ENCODE peak calls at places on chromosomes 5 and 9, in seven cellular contexts. R is stomach, W is islet precursor cell, I is NAMALWA, E is GM19239, F is GM23248, B is pons. Q is an unnamed sample.

GRCh38 chr5:50752800-50753199 is 86.4 kb downstream of the PARP8 start:
- DNase-seq in E (no peak), B (no peak), I (no peak), R (no peak), F (no peak), W (no peak), Q (no peak)

GRCh38 chr5:163381832-163382231 is 55.6 kb upstream of the CCNG1 start:
- DNase-seq in I (no peak), F (no peak), B (no peak), W (no peak), E (no peak), R (no peak), Q (no peak)

GRCh38 chr9:3337515-3337914 is 188.3 kb downstream of the RFX3 start:
- DNase-seq in I (no peak), B (peak), W (peak), E (no peak), R (no peak), F (peak), Q (no peak)

GRCh38 chr5:90096415-90097081 is 313.0 kb downstream of the CETN3 start:
- DNase-seq in B (no peak), W (peak), E (no peak), I (no peak), R (peak), F (peak), Q (no peak)

GRCh38 chr9:114311571-114312512 is 11.1 kb upstream of the ORM1 start:
- DNase-seq in B (no peak), W (peak), I (no peak), E (no peak), R (peak), F (no peak), Q (no peak)

GRCh38 chr9:123335227-123335985 is 20.6 kb upstream of the CRB2 start:
- DNase-seq in R (no peak), I (no peak), F (peak), E (no peak), W (peak), B (no peak), Q (no peak)

GRCh38 chr5:74947961-74948613 is 81.9 kb upstream of the FAM169A start:
- DNase-seq in F (peak), B (no peak), E (no peak), R (no peak), I (no peak), W (peak), Q (no peak)

GRCh38 chr9:15642369-15642962 is 89.6 kb downstream of the CCDC171 start:
- DNase-seq in I (peak), R (no peak), F (peak), E (peak), B (peak), W (no peak), Q (peak)

GRCh38 chr5:136731241-136731885 is 366.0 kb upstream of the TRPC7 start:
- DNase-seq in B (peak), R (no peak), I (no peak), W (no peak), F (peak), E (no peak), Q (no peak)

GRCh38 chr5:149227168-149227826 is 44.4 kb upstream of the AFAP1L1 start:
- DNase-seq in R (no peak), I (no peak), B (no peak), W (no peak), F (peak), E (no peak), Q (no peak)

GRCh38 chr5:173310861-173311515 is 17.2 kb downstream of the STC2 start:
- DNase-seq in E (no peak), R (no peak), W (no peak), I (no peak), B (peak), F (peak), Q (no peak)

GRCh38 chr5:87411586-87412416 is 929 bp downstream of the CCNH start:
- DNase-seq in E (no peak), B (peak), I (peak), R (peak), W (peak), F (peak), Q (peak)

GRCh38 chr5:61768692-61769281 is 436.7 kb downstream of the ZSWIM6 start:
- DNase-seq in F (peak), I (peak), B (no peak), E (peak), W (peak), R (peak), Q (peak)

Q was measured in germinal center.